ENCODE peak calls at places on chromosome 1, in seven cellular contexts. B is cortex of kidney, V is GM03348, J is astrocyte of the spinal cord, X is heart left ventricle, A is Calu3, N is body of pancreas. Y is an unnamed sample.

GRCh38 chr1:218810336-218810735 is 363.3 kb upstream of the LYPLAL1 start:
- DNase-seq in J (no peak), N (no peak), X (no peak), V (no peak), A (no peak), B (no peak), Y (no peak)

GRCh38 chr1:176517484-176517883 is 54.5 kb downstream of the PAPPA2 start:
- DNase-seq in X (no peak), J (peak), V (peak), B (no peak), A (no peak), N (no peak), Y (no peak)

GRCh38 chr1:41662656-41663437 is 178.4 kb upstream of the EDN2 start:
- DNase-seq in V (peak), A (peak), N (peak), J (peak), X (peak), B (no peak), Y (no peak)

GRCh38 chr1:41537788-41538351 is 53.4 kb upstream of the EDN2 start:
- DNase-seq in B (no peak), J (peak), V (peak), X (peak), A (no peak), N (peak), Y (peak)

GRCh38 chr1:156420209-156421061 is 51.4 kb downstream of the RHBG start:
- DNase-seq in B (no peak), V (no peak), J (no peak), A (peak), X (no peak), N (no peak), Y (no peak)

GRCh38 chr1:86756062-86756406 is 51.7 kb downstream of the SH3GLB1 start:
- DNase-seq in N (no peak), A (no peak), X (no peak), V (no peak), J (no peak), B (no peak), Y (peak)

GRCh38 chr1:45334308-45335245 is 5.4 kb upstream of the TOE1 start:
- DNase-seq in X (peak), N (no peak), B (no peak), J (no peak), V (no peak), A (no peak), Y (no peak)

GRCh38 chr1:22248746-22249145 is 105.8 kb upstream of the WNT4 start:
- DNase-seq in B (no peak), N (no peak), V (no peak), A (no peak), X (no peak), J (no peak), Y (no peak)

GRCh38 chr1:201946224-201946908 is at the start of gene LMOD1:
- DNase-seq in B (no peak), V (peak), A (peak), N (peak), X (peak), J (peak), Y (no peak)

GRCh38 chr1:103250441-103250861 is 142.1 kb upstream of the COL11A1 start:
- DNase-seq in A (no peak), J (peak), V (no peak), N (no peak), B (no peak), X (no peak), Y (no peak)

GRCh38 chr1:201309420-201309819 is 26.1 kb downstream of the PKP1 start:
- DNase-seq in J (peak), A (peak), V (peak), B (no peak), N (peak), X (peak), Y (peak)

GRCh38 chr1:183622013-183622412 is 13.6 kb downstream of the ARPC5 start:
- DNase-seq in B (no peak), N (no peak), A (no peak), X (no peak), J (no peak), V (no peak), Y (no peak)

GRCh38 chr1:47424336-47424982 is 8.4 kb downstream of the FOXE3 start:
- DNase-seq in J (peak), V (peak), B (no peak), N (no peak), X (no peak), A (peak), Y (peak)

GRCh38 chr1:245663841-245664240 is 509.1 kb downstream of the KIF26B start:
- DNase-seq in J (no peak), X (no peak), V (no peak), B (no peak), A (no peak), N (no peak), Y (no peak)

Y was measured in NCI-H1092.